ENCODE peak calls at places on chromosomes 3 and 15, in ten cellular contexts. F is mammary epithelial cell, U is astrocyte, G is OCI-LY7, D is IMR-90, Q is right lobe of liver, B is dorsolateral prefrontal cortex, Z is heart left ventricle, C is adrenal gland, M is fibroblast of mammary gland. A is an unnamed sample.

GRCh38 chr3:194472290-194472920 is 14.4 kb downstream of the ATP13A3 start:
- DNase-seq in F (peak), U (peak), G (peak), D (peak), Q (no peak), B (no peak), Z (no peak), C (peak), M (peak), A (peak)

GRCh38 chr15:98421419-98422085 is 226.8 kb upstream of the IGF1R start:
- DNase-seq in F (peak), U (no peak), G (peak), D (peak), Q (peak), B (peak), Z (peak), C (peak), M (peak), A (peak)

GRCh38 chr15:79403501-79403900 is 28.6 kb upstream of the MINAR1 start:
- DNase-seq in F (no peak), U (peak), G (no peak), D (peak), Q (no peak), B (no peak), Z (no peak), C (no peak), M (no peak), A (no peak)

GRCh38 chr15:89496155-89497098 is at the start of gene RHCG:
- DNase-seq in F (peak), U (peak), G (no peak), D (peak), Q (peak), B (no peak), Z (no peak), C (peak), M (peak), A (peak)

GRCh38 chr15:28935316-28935715 is 49.5 kb downstream of the APBA2 start:
- DNase-seq in F (no peak), U (no peak), G (peak), D (no peak), Q (no peak), B (no peak), Z (no peak), C (no peak), M (no peak), A (peak)

GRCh38 chr3:196055683-196056270 is 26.1 kb downstream of the TFRC start:
- DNase-seq in F (no peak), U (no peak), G (no peak), D (no peak), Q (peak), B (no peak), Z (no peak), C (peak), M (peak), A (peak)

GRCh38 chr3:2097641-2098191 is 950 bp upstream of the CNTN4 start:
- DNase-seq in F (no peak), U (no peak), G (no peak), D (no peak), Q (no peak), B (no peak), Z (no peak), C (no peak), M (peak), A (no peak)

GRCh38 chr3:55617385-55617784 is 130.3 kb upstream of the WNT5A start:
- DNase-seq in F (no peak), U (no peak), G (no peak), D (no peak), Q (no peak), B (no peak), Z (no peak), C (no peak), M (no peak), A (no peak)

GRCh38 chr3:179181993-179182551 is 33.9 kb downstream of the PIK3CA start:
- DNase-seq in F (peak), U (peak), G (no peak), D (peak), Q (no peak), B (no peak), Z (no peak), C (peak), M (peak), A (peak)

GRCh38 chr3:171986208-171986607 is 53.2 kb upstream of the FNDC3B start:
- DNase-seq in F (no peak), U (no peak), G (no peak), D (no peak), Q (no peak), B (no peak), Z (no peak), C (no peak), M (no peak), A (no peak)

GRCh38 chr3:53173107-53173506 is 12.1 kb downstream of the PRKCD start:
- DNase-seq in F (no peak), U (no peak), G (no peak), D (no peak), Q (no peak), B (no peak), Z (no peak), C (no peak), M (no peak), A (no peak)
- TF ChIP-seq CTCF in F (no peak), U (no peak), G (no peak), D (no peak), Q (no peak), B (no peak), Z (no peak), C (no peak), M (no peak), A (no peak)

GRCh38 chr15:55254916-55255679 is 34.5 kb downstream of the RAB27A start:
- DNase-seq in F (no peak), U (no peak), G (no peak), D (no peak), Q (no peak), B (no peak), Z (no peak), C (no peak), M (no peak), A (no peak)
- H3K4me3 ChIP-seq in F (peak), U (no peak), G (no peak), D (peak), Q (no peak), B (no peak), Z (peak), C (no peak), M (no peak), A (no peak)

DNA sequence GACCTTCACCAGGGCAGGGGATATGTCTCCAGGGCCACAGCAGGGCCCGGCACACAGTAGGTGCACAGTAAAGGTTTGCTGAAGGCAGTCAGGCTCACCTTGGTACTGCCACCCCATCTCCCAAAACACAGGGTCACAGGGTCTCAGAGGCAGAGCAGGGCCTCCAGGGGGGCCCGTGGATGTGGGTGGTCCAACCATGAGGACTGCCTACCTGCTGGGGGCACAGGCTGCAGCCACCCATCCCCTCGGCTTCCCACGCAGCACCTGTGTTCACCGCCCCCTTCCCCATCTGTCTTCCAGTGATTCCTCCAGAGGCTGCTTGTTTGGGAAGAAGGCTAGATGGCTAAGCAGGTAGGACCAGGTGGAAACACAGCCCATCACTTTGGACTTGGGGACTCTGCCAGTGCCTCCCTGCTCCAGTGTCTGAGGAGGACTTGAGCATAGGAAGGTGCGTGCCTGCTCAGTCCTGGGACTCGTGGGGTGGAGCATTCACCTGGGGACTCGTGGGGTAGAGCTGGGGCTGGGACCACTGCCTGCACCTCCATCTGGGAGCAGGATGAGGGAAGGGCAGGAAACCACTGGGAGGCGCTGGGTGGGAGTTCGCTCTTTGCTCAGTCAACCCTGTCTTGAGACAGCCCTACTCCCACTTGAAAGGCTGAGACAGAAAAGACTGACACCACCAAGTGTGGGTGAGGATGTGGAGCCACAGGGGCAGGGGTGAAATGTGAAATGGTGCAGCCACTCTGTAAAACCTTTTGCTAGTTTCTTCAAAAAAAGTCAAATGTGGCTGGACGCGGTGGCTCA is 18.8 kb upstream of the PLXND1 start:
- DNase-seq in F (no peak), U (no peak), G (no peak), D (no peak), Q (peak), B (no peak), Z (peak), C (no peak), M (no peak), A (no peak)
- TF ChIP-seq CTCF in F (no peak), U (no peak), G (peak), D (no peak), Q (no peak), B (no peak), Z (no peak), C (no peak), M (peak), A (peak)

GRCh38 chr3:43913036-43913435 is 222.3 kb downstream of the ABHD5 start:
- DNase-seq in F (no peak), U (no peak), G (no peak), D (no peak), Q (no peak), B (no peak), Z (no peak), C (no peak), M (no peak), A (no peak)
- H3K4me3 ChIP-seq in F (no peak), U (no peak), G (no peak), D (no peak), Q (no peak), B (no peak), Z (no peak), C (no peak), M (no peak), A (no peak)

GRCh38 chr15:34358367-34358766 is 8.6 kb downstream of the LPCAT4 start:
- DNase-seq in F (no peak), U (no peak), G (no peak), D (no peak), Q (no peak), B (no peak), Z (no peak), C (no peak), M (no peak), A (peak)
- TF ChIP-seq CTCF in F (peak), U (peak), G (peak), D (peak), Q (peak), B (no peak), Z (no peak), C (no peak), M (peak), A (peak)

GRCh38 chr3:69118555-69118954 is 3.8 kb downstream of the LMOD3 start:
- DNase-seq in F (no peak), U (no peak), G (no peak), D (no peak), Q (no peak), B (no peak), Z (no peak), C (no peak), M (no peak), A (no peak)

GRCh38 chr3:69113536-69113935 is 8.9 kb downstream of the LMOD3 start:
- DNase-seq in F (peak), U (no peak), G (no peak), D (peak), Q (no peak), B (no peak), Z (no peak), C (no peak), M (peak), A (no peak)

GRCh38 chr3:69115731-69116130 is 6.7 kb downstream of the LMOD3 start:
- DNase-seq in F (peak), U (peak), G (no peak), D (peak), Q (no peak), B (no peak), Z (no peak), C (no peak), M (peak), A (peak)

GRCh38 chr3:69116897-69117296 is 5.5 kb downstream of the LMOD3 start:
- DNase-seq in F (peak), U (no peak), G (no peak), D (no peak), Q (no peak), B (peak), Z (no peak), C (no peak), M (no peak), A (no peak)

GRCh38 chr3:69116162-69116561 is 6.2 kb downstream of the LMOD3 start:
- DNase-seq in F (no peak), U (no peak), G (no peak), D (no peak), Q (no peak), B (no peak), Z (no peak), C (no peak), M (no peak), A (no peak)
- H3K4me3 ChIP-seq in F (no peak), U (no peak), G (no peak), D (no peak), Q (no peak), B (no peak), Z (peak), C (no peak), M (no peak), A (no peak)